ENCODE peak calls at places on chromosome 4, in four cellular contexts. I is right atrium auricular region; E is CD8-positive, alpha-beta T cell; O is choroid plexus epithelial cell. N is an unnamed sample.

GRCh38 chr4:1345905-1346780 is 865 bp upstream of the UVSSA start:
- DNase-seq in O (peak), I (peak), E (peak), N (peak)

GRCh38 chr4:4338201-4338600 is 48.1 kb downstream of the ZBTB49 start:
- DNase-seq in I (no peak), O (no peak), E (no peak), N (no peak)

GRCh38 chr4:164765096-164765495 is 11.2 kb downstream of the SMIM31 start:
- DNase-seq in E (no peak), O (no peak), I (no peak), N (no peak)

GRCh38 chr4:176270669-176271068 is 1.6 kb upstream of the ASB5 start:
- DNase-seq in I (no peak), O (peak), E (no peak), N (peak)

GRCh38 chr4:141133146-141134006 is at the start of gene RNF150:
- DNase-seq in O (peak), I (peak), E (peak), N (peak)

GRCh38 chr4:48620861-48621260 is 130.8 kb downstream of the ZAR1 start:
- DNase-seq in O (no peak), I (no peak), E (no peak), N (no peak)

GRCh38 chr4:28505064-28505463 is 1644.4 kb downstream of the STIM2 start:
- DNase-seq in E (no peak), I (no peak), O (no peak), N (no peak)

GRCh38 chr4:158208931-158209640 is 1.2 kb upstream of the TMEM144 start:
- DNase-seq in E (no peak), O (peak), I (no peak), N (no peak)

GRCh38 chr4:112817933-112818921 is 181.3 kb downstream of the LARP7 start:
- DNase-seq in O (peak), I (peak), E (peak), N (peak)

GRCh38 chr4:188297873-188298272 is 158.6 kb downstream of the TRIML1 start:
- DNase-seq in O (no peak), E (no peak), I (no peak), N (peak)

GRCh38 chr4:34676390-34676789 is 1567.9 kb downstream of the ARAP2 start:
- DNase-seq in I (no peak), O (peak), E (no peak), N (no peak)

GRCh38 chr4:135192746-135193535 is 991.4 kb upstream of the PABPC4L start:
- DNase-seq in I (no peak), O (peak), E (no peak), N (peak)

GRCh38 chr4:56469489-56470210 is 2.2 kb downstream of the SRP72 start:
- DNase-seq in O (no peak), I (no peak), E (no peak), N (no peak)

GRCh38 chr4:69832326-69833030 is 27.5 kb downstream of the SULT1E1 start:
- DNase-seq in O (no peak), E (no peak), I (no peak), N (no peak)

GRCh38 chr4:145061325-145061920 is 36.6 kb downstream of the ANAPC10 start:
- DNase-seq in E (no peak), O (peak), I (no peak), N (peak)

GRCh38 chr4:52704133-52704532 is 45.0 kb upstream of the USP46 start:
- DNase-seq in I (no peak), E (no peak), O (no peak), N (no peak)

GRCh38 chr4:41256131-41256739 is 493 bp upstream of the UCHL1 start:
- DNase-seq in O (peak), I (no peak), E (no peak), N (peak)

GRCh38 chr4:153577053-153577452 is 107.0 kb upstream of the TLR2 start:
- DNase-seq in I (no peak), E (no peak), O (no peak), N (no peak)

GRCh38 chr4:74056858-74057562 is 18.5 kb upstream of the CXCL3 start:
- DNase-seq in O (peak), I (no peak), E (no peak), N (peak)

GRCh38 chr4:117375101-117375500 is 289.7 kb upstream of the TRAM1L1 start:
- DNase-seq in E (no peak), O (no peak), I (no peak), N (no peak)

GRCh38 chr4:11151500-11151899 is 277.2 kb downstream of the HS3ST1 start:
- DNase-seq in O (no peak), I (no peak), E (no peak), N (no peak)

GRCh38 chr4:156252300-156253016 is 298.8 kb upstream of the CTSO start:
- DNase-seq in I (no peak), O (peak), E (no peak), N (peak)

GRCh38 chr4:186904104-186904503 is 180.4 kb upstream of the FAT1 start:
- DNase-seq in O (peak), I (no peak), E (no peak), N (peak)

GRCh38 chr4:56129431-56129861 is 180.7 kb downstream of the CEP135 start:
- DNase-seq in E (no peak), I (no peak), O (no peak), N (no peak)

GRCh38 chr4:38306482-38307071 is 346.4 kb downstream of the PTTG2 start:
- DNase-seq in O (no peak), E (no peak), I (no peak), N (no peak)

GRCh38 chr4:28788929-28789490 is 1928.4 kb downstream of the STIM2 start:
- DNase-seq in O (no peak), E (no peak), I (no peak), N (no peak)

GRCh38 chr4:55336138-55337034 is 9.7 kb upstream of the SRD5A3 start:
- DNase-seq in E (no peak), I (no peak), O (no peak), N (no peak)

GRCh38 chr4:1361391-1361790 is 14.4 kb downstream of the UVSSA start:
- DNase-seq in E (no peak), I (no peak), O (no peak), N (no peak)

DNA sequence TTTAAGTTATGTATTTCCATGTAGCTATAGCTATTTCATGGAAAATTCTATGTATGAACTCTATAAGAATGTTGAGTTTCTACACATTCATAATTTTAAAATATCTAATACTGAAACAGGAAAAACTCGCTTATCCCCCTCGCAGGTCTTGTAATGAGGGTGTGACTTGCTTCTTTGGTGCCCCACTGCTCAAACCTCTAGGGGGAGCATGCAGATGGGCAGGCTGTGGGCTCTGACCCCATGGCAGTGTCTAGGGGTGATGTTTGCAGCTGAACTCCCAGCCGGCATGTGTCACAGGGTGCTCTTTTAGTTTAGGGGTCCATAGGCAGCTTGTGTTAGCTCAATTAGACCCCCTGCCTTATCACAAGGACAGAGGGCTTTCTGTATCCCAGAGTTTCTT is 1825.7 kb upstream of the ADGRL3 start:
- DNase-seq in I (no peak), O (no peak), E (no peak), N (no peak)
- TF ChIP-seq CTCF in I (no peak), O (no peak), E (no peak), N (no peak)

GRCh38 chr4:83034630-83035494 is at the start of gene COPS4:
- DNase-seq in O (peak), E (peak), I (peak), N (peak)

GRCh38 chr4:83036991-83037390 is 2.0 kb downstream of the COPS4 start:
- DNase-seq in O (no peak), I (no peak), E (no peak), N (no peak)

GRCh38 chr4:83043801-83044407 is 8.9 kb downstream of the COPS4 start:
- DNase-seq in E (no peak), I (no peak), O (peak), N (peak)

DNA sequence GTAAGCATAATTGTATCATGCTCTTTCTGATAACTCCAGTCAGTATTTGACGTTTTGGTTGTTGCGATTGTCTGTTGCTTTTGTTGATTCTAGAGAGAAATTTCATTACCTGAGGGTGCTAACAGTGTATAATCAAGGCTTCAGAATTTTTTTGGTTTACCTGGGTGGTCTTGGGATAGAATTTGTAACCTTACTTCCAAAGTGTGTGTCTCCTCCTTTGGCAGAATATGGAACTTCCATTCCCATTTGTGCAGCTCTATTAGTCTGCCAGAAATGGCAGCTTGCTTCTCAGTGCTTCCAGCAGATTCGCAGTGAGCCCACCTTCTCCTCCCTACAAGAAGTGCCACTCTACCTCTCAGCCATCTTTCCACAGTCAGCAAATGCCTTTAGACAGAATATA is 5.3 kb downstream of the COPS4 start:
- DNase-seq in I (no peak), E (no peak), O (no peak), N (no peak)
- TF ChIP-seq CTCF in I (no peak), E (no peak), O (peak), N (peak)

GRCh38 chr4:93157984-93158383 is 670.6 kb upstream of the ATOH1 start:
- DNase-seq in I (no peak), E (no peak), O (no peak), N (no peak)
- TF ChIP-seq CTCF in I (no peak), E (no peak), O (peak), N (no peak)

DNA sequence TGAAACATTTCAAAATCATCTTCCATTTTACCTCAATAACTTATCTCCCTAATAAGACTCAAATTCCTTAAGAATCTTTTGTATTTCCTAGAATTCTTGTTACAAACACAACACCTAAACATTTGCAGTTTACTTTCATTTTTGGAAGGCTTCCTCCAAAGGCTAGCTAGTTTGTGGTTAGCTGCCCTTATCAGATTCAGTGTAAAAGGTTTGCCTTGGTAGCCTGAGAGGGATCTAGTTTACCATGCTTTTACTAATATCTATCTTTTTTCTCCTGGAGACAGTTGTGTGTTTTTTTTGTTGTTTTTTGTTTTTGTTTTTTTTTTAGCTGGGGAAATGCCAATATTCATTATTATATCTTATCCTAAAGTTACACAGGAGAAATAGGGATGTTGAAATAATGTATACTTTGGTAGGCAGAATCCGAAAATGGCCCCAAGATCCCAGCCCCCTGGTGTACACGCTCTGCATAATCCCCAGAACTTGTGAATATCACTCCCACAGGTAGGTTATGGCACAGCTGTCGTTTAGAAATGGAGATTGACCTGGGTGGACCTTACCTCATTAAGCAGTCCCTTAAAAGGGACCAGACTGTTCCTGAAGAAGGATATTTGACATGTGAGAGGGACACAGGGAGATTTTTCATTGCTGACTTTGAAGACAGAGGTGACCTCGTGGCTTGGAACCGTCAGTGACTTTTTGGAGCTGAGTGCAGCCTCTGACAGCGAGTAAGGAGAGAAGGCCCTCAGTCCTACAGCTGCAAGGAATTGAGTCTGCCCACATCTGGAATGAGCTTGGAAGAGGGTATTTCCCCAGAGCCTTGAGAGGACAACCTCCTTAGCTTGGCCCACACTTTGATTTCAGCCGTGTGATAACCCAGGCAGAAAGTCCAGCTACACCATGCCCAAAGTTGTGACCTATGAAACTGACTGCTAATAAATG is 33.4 kb downstream of the SEPTIN11 start:
- DNase-seq in O (peak), E (no peak), I (no peak), N (no peak)
- TF ChIP-seq CTCF in O (peak), E (no peak), I (no peak), N (peak)

N was measured in HFFc6.